ENCODE peak calls at places on chromosomes 11 and 22, in seven cellular contexts. I is bronchial epithelial cell, U is Calu3, D is sigmoid colon, W is vagina, P is hepatocyte, N is pancreas. K is an unnamed sample.

GRCh38 chr22:45268167-45268957 is 16.4 kb upstream of the UPK3A start:
- DNase-seq in I (no peak), U (no peak), D (no peak), W (no peak), P (peak; percentile 78), N (peak; percentile 43), K (no peak)

GRCh38 chr22:30573594-30574094 is 821 bp downstream of the GAL3ST1 start:
- DNase-seq in I (no peak), U (peak; percentile 61), D (no peak), W (no peak), P (peak; percentile 30), N (peak; percentile 42), K (no peak)

GRCh38 chr11:18671246-18671645 is 27.3 kb upstream of the TMEM86A start:
- DNase-seq in I (peak; percentile 37), U (no peak), D (no peak), W (no peak), P (no peak), N (no peak), K (no peak)

GRCh38 chr11:34493468-34493867 is 20.1 kb downstream of the ELF5 start:
- DNase-seq in I (no peak), U (no peak), D (no peak), W (no peak), P (no peak), N (no peak), K (no peak)

GRCh38 chr11:27116684-27117083 is 76.1 kb downstream of the BBOX1 start:
- DNase-seq in I (no peak), U (no peak), D (no peak), W (no peak), P (no peak), N (no peak), K (no peak)

GRCh38 chr22:46484861-46485595 is 52.4 kb downstream of the CELSR1 start:
- DNase-seq in I (peak; percentile 44), U (no peak), D (no peak), W (no peak), P (peak; percentile 4), N (no peak), K (no peak)

GRCh38 chr22:49352361-49353169 is 475.1 kb downstream of the BRD1 start:
- DNase-seq in I (no peak), U (no peak), D (no peak), W (peak; percentile 70), P (no peak), N (no peak), K (no peak)

GRCh38 chr11:37748641-37749040 is 1150.6 kb upstream of the RAG2 start:
- DNase-seq in I (peak; percentile 27), U (no peak), D (no peak), W (no peak), P (no peak), N (no peak), K (no peak)

GRCh38 chr11:128893578-128894295 is 2.6 kb downstream of the KCNJ5 start:
- DNase-seq in I (no peak), U (no peak), D (peak; percentile 30), W (no peak), P (no peak), N (no peak), K (peak; percentile 22)

GRCh38 chr22:50526849-50527801 is 1.7 kb upstream of the SCO2 start:
- DNase-seq in I (peak; percentile 29), U (peak; percentile 71), D (peak; percentile 82), W (no peak), P (no peak), N (peak; percentile 50), K (no peak)

GRCh38 chr11:81278986-81279385 is 1454.7 kb downstream of the FAM181B start:
- DNase-seq in I (no peak), U (no peak), D (no peak), W (no peak), P (no peak), N (no peak), K (no peak)

GRCh38 chr11:88178211-88178610 is 3.0 kb upstream of the RAB38 start:
- DNase-seq in I (no peak), U (no peak), D (no peak), W (no peak), P (no peak), N (no peak), K (no peak)

GRCh38 chr11:133810179-133810550 is 35.1 kb downstream of the SPATA19 start:
- DNase-seq in I (no peak), U (no peak), D (no peak), W (peak; percentile 25), P (no peak), N (no peak), K (no peak)

GRCh38 chr11:92141159-92141558 is 83.5 kb upstream of the FAT3 start:
- DNase-seq in I (no peak), U (no peak), D (no peak), W (no peak), P (no peak), N (no peak), K (no peak)

GRCh38 chr22:19634576-19634975 is 79.7 kb upstream of the SEPTIN5 start:
- DNase-seq in I (no peak), U (no peak), D (peak; percentile 10), W (no peak), P (no peak), N (no peak), K (no peak)

GRCh38 chr22:46665751-46666280 is 45.6 kb downstream of the GRAMD4 start:
- DNase-seq in I (no peak), U (no peak), D (no peak), W (no peak), P (no peak), N (no peak), K (no peak)

DNA sequence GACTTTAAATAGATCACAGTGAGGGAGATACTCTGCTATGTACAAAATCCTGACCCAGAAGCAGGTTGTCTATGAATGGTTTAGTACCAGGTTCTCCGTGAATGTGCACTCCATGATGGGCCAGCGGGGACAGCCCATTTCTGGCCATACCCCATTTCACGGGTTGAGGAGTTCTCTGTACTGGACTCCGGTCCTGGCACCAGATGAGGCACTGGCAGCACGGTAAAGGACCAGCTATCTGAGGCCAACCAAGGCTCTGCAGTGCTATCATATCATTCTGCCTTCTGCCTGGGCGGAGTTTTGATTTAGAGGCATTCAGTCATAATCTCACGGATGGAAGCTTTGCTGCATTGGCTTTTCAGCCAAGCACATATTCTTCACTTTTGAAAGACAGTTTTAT is 18.5 kb upstream of the KMT5B start:
- DNase-seq in I (no peak), U (no peak), D (no peak), W (no peak), P (no peak), N (no peak), K (no peak)
- TF ChIP-seq CTCF in I (no peak), U (no peak), D (no peak), W (no peak), P (no peak), N (no peak), K (no peak)

GRCh38 chr11:124783002-124783401 is 17.2 kb downstream of the MSANTD2 start:
- DNase-seq in I (no peak), U (no peak), D (no peak), W (no peak), P (no peak), N (no peak), K (no peak)

GRCh38 chr11:124784051-124784450 is 16.2 kb downstream of the MSANTD2 start:
- DNase-seq in I (no peak), U (no peak), D (no peak), W (no peak), P (no peak), N (no peak), K (no peak)

GRCh38 chr11:124779568-124779967 is 17.5 kb upstream of the ESAM start:
- DNase-seq in I (no peak), U (no peak), D (no peak), W (no peak), P (no peak), N (no peak), K (no peak)

GRCh38 chr11:124776865-124777645 is 15.0 kb upstream of the ESAM start:
- DNase-seq in I (no peak), U (no peak), D (no peak), W (no peak), P (no peak), N (no peak), K (no peak)

DNA sequence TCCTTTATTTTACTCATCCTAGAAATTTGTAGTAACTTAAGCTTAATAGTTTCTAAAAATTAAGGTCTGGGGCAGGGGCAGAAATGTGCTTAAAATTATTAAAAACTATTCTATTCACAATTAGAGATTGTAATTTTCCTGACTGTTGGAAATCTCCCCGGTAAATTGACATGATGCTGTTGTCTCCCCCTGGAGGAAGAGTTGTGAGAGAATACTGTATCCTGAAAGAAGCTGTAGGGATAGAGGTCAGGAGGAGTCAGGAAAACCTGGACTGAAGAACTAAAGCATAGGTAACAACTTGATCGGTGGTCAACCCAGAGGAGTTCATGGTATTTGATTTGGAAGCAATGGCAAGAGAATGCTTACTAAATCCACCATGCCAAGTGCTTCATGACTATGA is 16.2 kb upstream of the ESAM start:
- DNase-seq in I (no peak), U (no peak), D (no peak), W (no peak), P (no peak), N (no peak), K (no peak)
- TF ChIP-seq CTCF in I (no peak), U (no peak), D (no peak), W (no peak), P (no peak), N (no peak), K (no peak)

DNA sequence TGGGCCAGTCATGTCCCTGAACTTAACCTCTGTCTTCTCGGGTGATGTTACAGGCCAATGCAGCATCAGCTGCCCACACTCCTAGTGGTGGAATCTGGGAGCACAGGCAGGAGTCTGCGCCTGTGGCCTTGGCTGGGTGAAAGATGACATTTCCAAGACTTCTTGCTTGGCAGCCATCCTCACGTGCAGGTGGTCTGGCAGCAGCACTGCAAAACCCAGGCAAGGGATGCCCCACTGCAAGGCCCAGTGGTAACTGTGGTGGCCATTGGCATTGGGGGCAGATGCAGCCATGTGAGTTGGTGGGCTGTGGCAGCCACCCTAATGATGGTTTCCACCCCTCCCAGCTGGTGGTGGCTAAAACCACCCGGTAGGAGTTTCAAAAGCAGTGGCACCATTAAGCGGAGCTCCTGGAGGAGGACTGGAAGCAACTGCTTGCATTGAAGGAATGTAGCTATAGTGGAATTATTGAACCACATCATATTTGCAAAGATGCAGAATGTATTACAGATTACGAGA is 120.5 kb upstream of the TOP3B start:
- DNase-seq in I (no peak), U (no peak), D (no peak), W (no peak), P (no peak), N (no peak), K (no peak)
- TF ChIP-seq CTCF in I (peak; percentile 52), U (peak; percentile 43), D (no peak), W (no peak), P (no peak), N (no peak), K (no peak)

GRCh38 chr22:39933741-39934140 is 26.5 kb upstream of the TMA7B start:
- DNase-seq in I (no peak), U (no peak), D (no peak), W (no peak), P (no peak), N (no peak), K (no peak)

GRCh38 chr22:39935116-39935515 is 25.1 kb upstream of the TMA7B start:
- DNase-seq in I (no peak), U (no peak), D (no peak), W (no peak), P (no peak), N (no peak), K (no peak)

GRCh38 chr22:39931271-39931670 is 28.9 kb upstream of the TMA7B start:
- DNase-seq in I (no peak), U (no peak), D (no peak), W (no peak), P (no peak), N (no peak), K (no peak)

GRCh38 chr22:39932166-39932565 is 28.0 kb upstream of the TMA7B start:
- DNase-seq in I (peak; percentile 50), U (no peak), D (no peak), W (no peak), P (no peak), N (no peak), K (no peak)

GRCh38 chr22:39932918-39933649 is 27.1 kb upstream of the TMA7B start:
- DNase-seq in I (peak; percentile 13), U (peak; percentile 58), D (no peak), W (no peak), P (peak; percentile 36), N (peak; percentile 49), K (no peak)
- TF ChIP-seq CTCF in I (peak; percentile 39), U (peak; percentile 83), D (no peak), W (no peak), P (peak; percentile 41), N (peak; percentile 54), K (no peak)